ENCODE peak calls at places on chromosomes 11 and 22, in five cellular contexts. X, H, R, E and V are unnamed samples.
A peak's percentile ranks its signal among the peaks of the same experiment; 100 is the strongest.

GRCh38 chr11:95977534-95978174 is 53.7 kb upstream of the MTMR2 start:
- DNase-seq in X (no peak), H (no peak), R (no peak), E (peak; percentile 69), V (no peak)

GRCh38 chr11:122655527-122656072 is at the start of gene UBASH3B:
- DNase-seq in X (peak; percentile 68), H (peak; percentile 88), R (peak; percentile 93), E (peak; percentile 89), V (peak; percentile 80)

GRCh38 chr22:33272180-33272579 is 214.0 kb upstream of the SYN3 start:
- DNase-seq in X (no peak), H (no peak), R (no peak), E (no peak), V (no peak)

GRCh38 chr11:66035653-66036333 is 9.5 kb upstream of the CATSPER1 start:
- DNase-seq in X (no peak), H (no peak), R (no peak), E (no peak), V (no peak)

GRCh38 chr22:30872282-30873041 is 96.1 kb downstream of the MORC2 start:
- DNase-seq in X (no peak), H (peak; percentile 30), R (no peak), E (no peak), V (peak; percentile 11)

GRCh38 chr11:44453213-44453612 is 112.2 kb upstream of the CD82 start:
- DNase-seq in X (no peak), H (no peak), R (no peak), E (no peak), V (no peak)

GRCh38 chr11:1152316-1153104 is 5.2 kb upstream of the MUC5AC start:
- DNase-seq in X (no peak), H (no peak), R (peak; percentile 65), E (peak; percentile 78), V (no peak)

GRCh38 chr22:28032896-28033295 is 113.8 kb upstream of the PITPNB start:
- DNase-seq in X (no peak), H (no peak), R (no peak), E (no peak), V (no peak)

GRCh38 chr11:64839887-64840782 is 4.3 kb downstream of the CDC42BPG start:
- DNase-seq in X (no peak), H (no peak), R (peak; percentile 75), E (no peak), V (no peak)

GRCh38 chr11:11532574-11532973 is 89.2 kb downstream of the GALNT18 start:
- DNase-seq in X (no peak), H (no peak), R (no peak), E (peak; percentile 22), V (no peak)

GRCh38 chr11:3645552-3645951 is 624 bp downstream of the ART1 start:
- DNase-seq in X (no peak), H (no peak), R (no peak), E (no peak), V (no peak)

GRCh38 chr11:86524603-86525352 is 147.6 kb downstream of the ME3 start:
- DNase-seq in X (no peak), H (no peak), R (no peak), E (peak; percentile 73), V (no peak)

GRCh38 chr11:107457205-107457557 is 444 bp downstream of the CWF19L2 start:
- DNase-seq in X (no peak), H (no peak), R (no peak), E (peak; percentile 1), V (no peak)

GRCh38 chr22:45268958-45269844 is 15.5 kb upstream of the UPK3A start:
- DNase-seq in X (peak; percentile 86), H (peak; percentile 90), R (peak; percentile 99), E (peak; percentile 53), V (peak; percentile 85)

GRCh38 chr11:15038963-15039362 is 34.4 kb upstream of the CALCB start:
- DNase-seq in X (no peak), H (no peak), R (no peak), E (peak; percentile 15), V (no peak)

GRCh38 chr11:89660234-89660633 is 49.9 kb upstream of the TRIM77 start:
- DNase-seq in X (no peak), H (no peak), R (no peak), E (no peak), V (no peak)

GRCh38 chr11:8101421-8101820 is 20.4 kb downstream of the TUB start:
- DNase-seq in X (peak; percentile 1), H (no peak), R (no peak), E (no peak), V (no peak)

GRCh38 chr22:32482708-32483107 is 8.1 kb downstream of the FBXO7 start:
- DNase-seq in X (no peak), H (no peak), R (no peak), E (peak; percentile 22), V (no peak)

GRCh38 chr11:13328276-13328675 is 50.7 kb downstream of the BMAL1 start:
- DNase-seq in X (no peak), H (no peak), R (no peak), E (no peak), V (no peak)

GRCh38 chr22:27075891-27076290 is 418.5 kb downstream of the MIAT start:
- DNase-seq in X (no peak), H (no peak), R (no peak), E (no peak), V (no peak)

GRCh38 chr11:129895126-129896041 is at the start of gene NFRKB:
- DNase-seq in X (peak; percentile 81), H (peak; percentile 90), R (peak; percentile 99), E (peak; percentile 58), V (peak; percentile 90)

GRCh38 chr11:116240661-116241060 is 532.1 kb downstream of the BUD13 start:
- DNase-seq in X (no peak), H (no peak), R (no peak), E (no peak), V (no peak)

GRCh38 chr11:76218449-76219206 is 12.3 kb upstream of the WNT11 start:
- DNase-seq in X (no peak), H (peak; percentile 10), R (no peak), E (no peak), V (no peak)

GRCh38 chr11:60765355-60765754 is 8.7 kb downstream of the MS4A15 start:
- DNase-seq in X (no peak), H (no peak), R (no peak), E (no peak), V (no peak)

GRCh38 chr11:877565-877964 is 33.0 kb downstream of the CHID1 start:
- DNase-seq in X (no peak), H (no peak), R (no peak), E (no peak), V (no peak)

GRCh38 chr11:111582163-111582562 is 20.1 kb upstream of the SIK2 start:
- DNase-seq in X (no peak), H (no peak), R (no peak), E (no peak), V (no peak)

GRCh38 chr11:102528618-102529017 is 1.9 kb downstream of the MMP7 start:
- DNase-seq in X (no peak), H (no peak), R (no peak), E (peak; percentile 19), V (no peak)

GRCh38 chr11:6703247-6704063 is 20.3 kb upstream of the MRPL17 start:
- DNase-seq in X (peak; percentile 46), H (no peak), R (no peak), E (peak; percentile 57), V (peak; percentile 59)

GRCh38 chr11:47552581-47553416 is at the start of gene CELF1:
- DNase-seq in X (peak; percentile 82), H (peak; percentile 95), R (peak; percentile 97), E (peak; percentile 83), V (peak; percentile 95)

GRCh38 chr22:47654922-47655451 is 892.5 kb downstream of the TBC1D22A start:
- DNase-seq in X (no peak), H (no peak), R (no peak), E (no peak), V (no peak)

GRCh38 chr11:117424781-117425180 is 97.1 kb downstream of the CEP164 start:
- DNase-seq in X (no peak), H (no peak), R (no peak), E (no peak), V (no peak)
- TF ChIP-seq CTCF in X (no peak), H (no peak), R (no peak), E (no peak), V (no peak)

DNA sequence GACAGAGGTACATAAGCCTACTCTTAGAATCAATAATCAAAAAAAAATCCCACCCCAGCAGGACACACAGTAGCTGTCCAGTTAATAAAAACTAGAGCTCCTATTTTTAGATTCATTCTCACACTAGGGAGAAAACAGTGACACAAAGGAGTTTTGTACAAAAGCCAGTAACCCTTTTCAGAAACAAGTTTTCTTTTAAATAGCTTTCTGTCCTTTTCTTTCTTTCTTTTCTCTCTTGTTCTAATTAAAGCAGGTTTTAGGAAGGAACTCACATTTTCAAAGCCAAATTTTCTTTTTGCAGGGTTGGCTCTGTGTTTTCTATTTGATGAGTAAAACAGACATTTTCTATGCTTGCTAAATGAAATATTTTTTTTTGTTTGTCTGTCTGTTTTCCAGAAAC is 1390.7 kb downstream of the FAM181B start:
- DNase-seq in X (no peak), H (no peak), R (no peak), E (no peak), V (no peak)
- H3K4me3 ChIP-seq in X (no peak overlapping the region), H (no peak overlapping the region), R (no peak overlapping the region), E (no peak overlapping the region), V (no peak overlapping the region)

GRCh38 chr11:19931768-19932369 is 219.2 kb downstream of the NAV2 start:
- DNase-seq in X (no peak), H (no peak), R (no peak), E (no peak), V (no peak)

GRCh38 chr11:19933132-19933735 is 220.6 kb downstream of the NAV2 start:
- DNase-seq in X (no peak), H (no peak), R (peak; percentile 44), E (no peak), V (no peak)

GRCh38 chr11:19935507-19935906 is 222.9 kb downstream of the NAV2 start:
- DNase-seq in X (no peak), H (no peak), R (no peak), E (peak; percentile 86), V (no peak)

GRCh38 chr11:19934828-19935259 is 222.2 kb downstream of the NAV2 start:
- DNase-seq in X (peak; percentile 17), H (no peak), R (no peak), E (peak; percentile 89), V (no peak)

DNA sequence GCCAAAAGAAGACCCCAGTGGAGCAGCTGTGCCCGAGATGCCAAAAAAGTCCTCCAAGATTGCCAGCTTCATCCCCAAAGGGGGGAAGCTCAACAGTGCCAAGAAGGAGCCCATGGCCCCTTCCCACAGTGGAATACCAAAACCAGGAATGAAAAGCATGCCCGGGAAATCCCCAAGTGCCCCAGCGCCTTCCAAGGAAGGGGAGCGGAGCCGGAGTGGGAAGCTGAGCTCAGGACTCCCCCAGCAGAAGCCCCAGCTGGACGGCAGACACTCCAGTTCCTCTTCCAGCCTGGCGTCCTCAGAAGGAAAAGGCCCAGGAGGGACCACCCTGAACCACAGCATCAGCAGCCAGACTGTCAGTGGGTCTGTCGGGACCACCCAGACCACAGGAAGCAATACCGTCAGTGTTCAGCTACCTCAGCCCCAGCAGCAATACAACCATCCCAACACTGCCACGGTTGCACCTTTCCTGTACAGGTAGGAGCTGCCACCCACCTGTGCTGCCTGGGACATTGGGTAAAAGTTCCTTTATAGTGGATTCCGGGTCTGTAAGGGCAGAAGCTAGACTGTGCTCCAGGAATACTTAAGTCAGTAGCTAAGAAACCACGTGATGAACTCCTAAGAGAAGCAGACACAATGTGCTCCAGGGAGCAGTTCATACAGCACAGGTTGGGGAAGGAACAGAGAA is 221.3 kb downstream of the NAV2 start:
- DNase-seq in X (no peak), H (no peak), R (no peak), E (no peak), V (no peak)
- H3K27ac ChIP-seq in X (no peak overlapping the region), H (no peak overlapping the region), R (no peak overlapping the region), E (no peak overlapping the region), V (peak overlapping the region; percentile 9)

GRCh38 chr22:24485608-24486007 is 9.5 kb upstream of the UPB1 start:
- DNase-seq in X (no peak), H (no peak), R (no peak), E (no peak), V (no peak)
- TF ChIP-seq CTCF in X (peak; percentile 25), H (peak; percentile 21), R (no peak), E (no peak), V (no peak)